ENCODE peak calls at places on chromosome 6, in four cellular contexts. N, W, T and P are unnamed samples.

GRCh38 chr6:39952170-39952569 is 17.9 kb upstream of the MOCS1 start:
- DNase-seq in N (no peak), W (no peak), T (no peak), P (no peak)

GRCh38 chr6:90233994-90234393 is 62.6 kb downstream of the BACH2 start:
- DNase-seq in N (no peak), W (no peak), T (no peak), P (no peak)

GRCh38 chr6:125781307-125781868 is 9.4 kb upstream of the NCOA7 start:
- DNase-seq in N (no peak), W (no peak), T (no peak), P (no peak)

GRCh38 chr6:163175301-163175700 is 239.2 kb upstream of the QKI start:
- DNase-seq in N (no peak), W (no peak), T (no peak), P (no peak)

GRCh38 chr6:31633447-31633846 is 12.9 kb downstream of the PRRC2A start:
- DNase-seq in N (no peak), W (no peak), T (no peak), P (no peak)

GRCh38 chr6:74409447-74409846 is 713.4 kb downstream of the CD109 start:
- DNase-seq in N (no peak), W (no peak), T (no peak), P (no peak)

GRCh38 chr6:157644043-157644810 is 178.8 kb upstream of the SNX9 start:
- DNase-seq in N (no peak), W (no peak), T (no peak), P (peak)

GRCh38 chr6:2706482-2706881 is 44.2 kb downstream of the MYLK4 start:
- DNase-seq in N (no peak), W (no peak), T (no peak), P (no peak)

GRCh38 chr6:47161176-47161687 is 119.1 kb upstream of the ADGRF1 start:
- DNase-seq in N (no peak), W (no peak), T (no peak), P (peak)

GRCh38 chr6:51550243-51550642 is 537.2 kb downstream of the PKHD1 start:
- DNase-seq in N (no peak), W (no peak), T (no peak), P (no peak)

GRCh38 chr6:33641144-33641543 is 20.0 kb downstream of the ITPR3 start:
- DNase-seq in N (no peak), W (no peak), T (no peak), P (no peak)

GRCh38 chr6:116410945-116411623 is 40.3 kb downstream of the DSE start:
- DNase-seq in N (no peak), W (no peak), T (no peak), P (no peak)

GRCh38 chr6:37204014-37204751 is 34.2 kb downstream of the PIM1 start:
- DNase-seq in N (no peak), W (peak), T (no peak), P (no peak)

GRCh38 chr6:39681566-39682250 is 43.5 kb downstream of the KIF6 start:
- DNase-seq in N (no peak), W (no peak), T (no peak), P (no peak)

GRCh38 chr6:100426689-100427338 is 37.9 kb downstream of the SIM1 start:
- DNase-seq in N (no peak), W (no peak), T (no peak), P (no peak)

GRCh38 chr6:31394381-31394780 is 9.0 kb upstream of the MICA start:
- DNase-seq in N (no peak), W (no peak), T (no peak), P (no peak)

GRCh38 chr6:106182455-106182854 is 96.3 kb downstream of the PRDM1 start:
- DNase-seq in N (no peak), W (no peak), T (peak), P (no peak)
- TF ChIP-seq SPI1 in N (peak), W (no peak), T (peak), P (no peak)

GRCh38 chr6:42200035-42200434 is 5.3 kb upstream of the GUCA1B start:
- DNase-seq in N (no peak), W (no peak), T (no peak), P (no peak)

GRCh38 chr6:42195415-42195814 is 659 bp upstream of the GUCA1B start:
- DNase-seq in N (no peak), W (no peak), T (no peak), P (no peak)

GRCh38 chr6:42201382-42201781 is 6.6 kb upstream of the GUCA1B start:
- DNase-seq in N (no peak), W (no peak), T (no peak), P (no peak)

GRCh38 chr6:42199106-42199981 is 4.6 kb upstream of the GUCA1B start:
- DNase-seq in N (no peak), W (peak), T (no peak), P (no peak)

DNA sequence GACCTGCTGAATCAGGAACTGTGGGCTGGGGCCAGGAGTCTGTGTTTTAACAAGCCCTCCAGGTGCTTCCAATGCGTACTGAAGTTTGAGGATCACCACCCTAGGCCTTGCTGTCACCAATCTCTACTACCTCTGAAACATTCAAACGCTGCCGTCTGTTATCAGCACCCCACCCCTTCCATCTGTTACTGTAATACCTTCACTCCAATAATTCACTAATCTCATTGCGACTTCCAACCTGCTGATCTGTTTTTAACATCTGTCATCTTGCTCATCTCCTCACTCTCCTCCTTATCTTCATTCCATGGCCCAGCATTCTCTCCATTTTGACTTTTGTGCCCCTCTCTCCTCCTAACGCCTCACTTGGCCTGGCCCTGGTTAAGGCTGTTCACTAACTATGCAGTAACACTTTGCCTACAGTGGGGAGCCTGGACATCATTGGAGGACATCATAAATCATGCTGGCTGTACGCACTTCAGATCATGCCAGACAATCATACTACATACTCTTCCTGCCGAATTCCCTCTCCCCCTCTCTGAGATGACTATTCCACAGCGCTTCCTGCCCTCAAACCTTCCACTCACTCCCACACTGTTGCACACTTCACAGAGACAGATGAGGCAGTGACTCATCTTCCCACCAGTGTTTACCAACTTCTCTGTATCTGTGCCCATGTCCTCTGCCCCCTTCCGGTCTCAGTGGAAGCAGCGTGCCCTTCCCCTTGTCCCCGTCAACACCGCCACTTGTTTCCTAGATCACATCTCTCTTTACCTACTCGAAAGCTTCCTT is 3.0 kb upstream of the GUCA1B start:
- DNase-seq in N (no peak), W (peak), T (no peak), P (peak)
- TF ChIP-seq SPI1 in N (no peak), W (peak), T (no peak), P (no peak)

GRCh38 chr6:169575365-169575764 is 126.5 kb downstream of the WDR27 start:
- DNase-seq in N (no peak), W (no peak), T (no peak), P (no peak)

GRCh38 chr6:169567809-169568208 is 134.0 kb downstream of the WDR27 start:
- DNase-seq in N (no peak), W (no peak), T (no peak), P (no peak)

GRCh38 chr6:169568314-169569087 is 133.3 kb downstream of the WDR27 start:
- DNase-seq in N (no peak), W (no peak), T (no peak), P (no peak)

GRCh38 chr6:169574420-169574819 is 127.4 kb downstream of the WDR27 start:
- DNase-seq in N (no peak), W (no peak), T (no peak), P (no peak)

DNA sequence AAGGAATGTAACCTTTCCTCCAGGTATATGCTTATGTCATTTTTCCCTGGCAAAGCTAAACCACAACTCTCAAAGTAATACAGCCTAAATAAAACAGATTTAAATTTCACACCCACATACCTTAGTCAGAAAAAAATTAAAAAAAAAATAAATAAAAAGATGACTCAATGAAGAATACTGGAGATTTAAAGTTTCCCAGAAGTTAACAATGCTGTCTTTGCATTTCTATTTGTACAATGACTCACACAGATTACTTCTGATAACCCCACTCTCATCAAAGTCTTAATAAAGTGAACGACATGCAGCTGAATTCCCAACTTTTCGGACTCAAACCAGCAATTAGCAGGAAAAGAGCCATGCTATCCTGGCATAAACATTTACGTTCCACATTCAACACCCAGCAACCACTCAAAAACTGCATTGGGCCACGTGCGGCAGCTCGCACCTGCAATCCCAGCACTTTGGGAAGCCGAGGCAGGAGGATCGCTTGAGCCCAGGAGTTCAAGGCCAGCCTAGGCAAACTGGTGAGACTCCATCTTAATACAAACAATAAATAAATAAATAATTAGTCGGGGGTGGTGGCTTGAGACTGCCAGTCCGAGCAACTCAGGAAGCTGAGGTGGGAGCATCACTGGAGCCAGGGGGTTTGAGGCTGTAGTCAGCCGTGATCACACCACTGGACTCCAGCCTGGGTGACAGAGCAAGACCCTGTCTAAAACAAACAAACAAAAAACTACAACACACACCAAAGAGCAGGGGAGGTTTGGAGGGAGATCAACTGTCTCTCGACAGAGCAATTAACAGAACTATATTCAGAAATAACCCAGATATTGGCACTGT is 130.5 kb downstream of the WDR27 start:
- DNase-seq in N (no peak), W (no peak), T (no peak), P (no peak)
- TF ChIP-seq SPI1 in N (no peak), W (no peak), T (no peak), P (no peak)

GRCh38 chr6:42142118-42142835 is at the start of gene C6orf132:
- DNase-seq in N (peak), W (no peak), T (no peak), P (peak)
- TF ChIP-seq SPI1 in N (no peak), W (no peak), T (no peak), P (peak)

DNA sequence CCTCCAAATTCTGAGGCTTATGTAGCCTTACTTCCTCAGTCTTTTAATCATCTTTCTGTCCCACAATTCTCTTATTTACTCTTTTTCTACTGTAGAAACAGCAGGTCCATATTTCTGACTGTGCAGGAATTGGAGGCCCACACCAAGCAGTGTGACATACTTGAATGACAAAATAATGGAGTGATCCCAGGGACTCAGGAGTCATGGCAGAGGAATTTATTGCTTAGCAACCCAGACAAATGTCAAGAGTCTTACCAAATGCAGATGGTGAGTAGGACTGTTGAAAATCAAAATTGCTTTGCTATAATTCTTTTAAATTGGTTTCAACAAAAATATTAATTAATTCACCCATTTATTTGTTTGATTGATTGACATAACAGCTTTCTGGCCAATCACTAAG is 59.9 kb downstream of the HTR1B start:
- DNase-seq in N (no peak), W (no peak), T (no peak), P (no peak)
- TF ChIP-seq SPI1 in N (no peak), W (no peak), T (no peak), P (no peak)

GRCh38 chr6:18162401-18162800 is 7.2 kb downstream of the KDM1B start:
- DNase-seq in N (no peak), W (no peak), T (no peak), P (no peak)

GRCh38 chr6:18165746-18166145 is 10.5 kb downstream of the KDM1B start:
- DNase-seq in N (no peak), W (no peak), T (no peak), P (no peak)

GRCh38 chr6:18168264-18168663 is 13.0 kb downstream of the KDM1B start:
- DNase-seq in N (no peak), W (no peak), T (no peak), P (no peak)

GRCh38 chr6:18161437-18161836 is 6.2 kb downstream of the KDM1B start:
- DNase-seq in N (no peak), W (no peak), T (no peak), P (no peak)

DNA sequence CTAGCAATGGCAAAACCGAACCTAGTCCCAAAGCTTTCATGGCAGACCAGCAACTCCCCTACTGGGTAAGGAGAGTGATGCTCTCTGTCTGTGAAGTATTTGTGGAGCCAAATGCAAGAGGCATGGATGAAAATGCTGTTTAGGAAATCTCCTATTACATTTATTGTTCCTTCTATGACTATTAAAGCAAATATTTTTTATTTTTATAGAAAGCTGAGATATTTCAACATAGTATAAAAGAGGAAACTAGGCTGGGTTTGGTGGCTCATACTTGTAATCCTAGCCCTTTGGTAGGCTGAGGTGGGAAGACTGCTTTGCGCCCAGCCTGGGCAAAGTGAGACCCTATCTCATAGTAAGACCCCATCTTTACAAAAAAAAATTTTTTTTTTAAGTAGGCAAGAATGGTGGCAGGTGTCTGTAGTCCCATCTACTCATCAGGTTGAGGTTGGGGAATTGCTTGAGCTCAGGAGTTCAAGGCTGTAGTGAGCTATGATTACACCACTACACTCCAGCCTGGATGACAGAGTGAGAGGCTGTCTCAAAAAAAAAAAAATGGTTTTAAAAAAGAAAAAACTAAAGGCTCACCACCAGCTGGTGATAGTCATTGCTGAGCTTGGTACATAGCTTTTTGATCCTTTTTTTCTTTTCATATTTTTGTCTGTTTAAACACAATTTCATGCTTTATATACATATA is 11.2 kb downstream of the KDM1B start:
- DNase-seq in N (no peak), W (no peak), T (no peak), P (no peak)
- TF ChIP-seq SPI1 in N (no peak), W (no peak), T (no peak), P (no peak)